ENCODE peak calls at places on chromosomes 4 and X, in four cellular contexts. Q, Y, B and J are unnamed samples.

GRCh38 chrX:118183606-118184005 is 67.0 kb upstream of the KLHL13 start:
- DNase-seq in Q (no peak), Y (no peak), B (no peak), J (no peak)

GRCh38 chr4:151407466-151408379 is 1.3 kb upstream of the FHIP1A start:
- DNase-seq in Q (peak), Y (peak), B (no peak), J (no peak)

GRCh38 chr4:94595880-94596483 is 144.2 kb downstream of the PDLIM5 start:
- DNase-seq in Q (no peak), Y (peak), B (peak), J (peak)

GRCh38 chr4:53676402-53676871 is 85.2 kb upstream of the LNX1 start:
- DNase-seq in Q (no peak), Y (no peak), B (no peak), J (no peak)

GRCh38 chr4:64551125-64551524 is 141.9 kb upstream of the TECRL start:
- DNase-seq in Q (no peak), Y (no peak), B (no peak), J (no peak)

GRCh38 chr4:57064811-57065711 is 45.1 kb downstream of the IGFBP7 start:
- DNase-seq in Q (no peak), Y (no peak), B (no peak), J (no peak)

GRCh38 chr4:14091966-14092365 is 464.4 kb upstream of the BOD1L1 start:
- DNase-seq in Q (no peak), Y (no peak), B (no peak), J (no peak)

GRCh38 chr4:80912350-80912749 is 118.2 kb upstream of the BMP3 start:
- DNase-seq in Q (no peak), Y (no peak), B (no peak), J (no peak)

GRCh38 chrX:15336023-15336413 is 695 bp upstream of the PIGA start:
- DNase-seq in Q (no peak), Y (no peak), B (no peak), J (peak)

GRCh38 chrX:102934624-102935023 is 2.4 kb upstream of the RAB40AL start:
- DNase-seq in Q (peak), Y (no peak), B (peak), J (peak)

GRCh38 chr4:7970031-7970946 is 30.6 kb upstream of the AFAP1 start:
- DNase-seq in Q (no peak), Y (no peak), B (peak), J (no peak)

GRCh38 chrX:140766024-140766611 is 56.6 kb downstream of the LINC00632 start:
- DNase-seq in Q (peak), Y (no peak), B (peak), J (peak)

GRCh38 chr4:108035691-108036090 is 46.0 kb downstream of the HADH start:
- DNase-seq in Q (no peak), Y (no peak), B (no peak), J (no peak)

GRCh38 chr4:21012851-21013331 is 312.6 kb downstream of the PACRGL start:
- DNase-seq in Q (no peak), Y (no peak), B (no peak), J (no peak)

GRCh38 chrX:7552758-7553157 is 290.2 kb upstream of the VCX start:
- DNase-seq in Q (no peak), Y (no peak), B (no peak), J (no peak)

GRCh38 chr4:17771284-17771908 is 10.0 kb downstream of the FAM184B start:
- DNase-seq in Q (no peak), Y (no peak), B (no peak), J (no peak)
- TF ChIP-seq JUND in Q (no peak), Y (no peak), B (no peak), J (no peak)

GRCh38 chr4:148914734-148915133 is 472.5 kb upstream of the NR3C2 start:
- DNase-seq in Q (no peak), Y (no peak), B (no peak), J (no peak)
- TF ChIP-seq CBX5 in Q (no peak), Y (no peak), B (no peak), J (no peak)

DNA sequence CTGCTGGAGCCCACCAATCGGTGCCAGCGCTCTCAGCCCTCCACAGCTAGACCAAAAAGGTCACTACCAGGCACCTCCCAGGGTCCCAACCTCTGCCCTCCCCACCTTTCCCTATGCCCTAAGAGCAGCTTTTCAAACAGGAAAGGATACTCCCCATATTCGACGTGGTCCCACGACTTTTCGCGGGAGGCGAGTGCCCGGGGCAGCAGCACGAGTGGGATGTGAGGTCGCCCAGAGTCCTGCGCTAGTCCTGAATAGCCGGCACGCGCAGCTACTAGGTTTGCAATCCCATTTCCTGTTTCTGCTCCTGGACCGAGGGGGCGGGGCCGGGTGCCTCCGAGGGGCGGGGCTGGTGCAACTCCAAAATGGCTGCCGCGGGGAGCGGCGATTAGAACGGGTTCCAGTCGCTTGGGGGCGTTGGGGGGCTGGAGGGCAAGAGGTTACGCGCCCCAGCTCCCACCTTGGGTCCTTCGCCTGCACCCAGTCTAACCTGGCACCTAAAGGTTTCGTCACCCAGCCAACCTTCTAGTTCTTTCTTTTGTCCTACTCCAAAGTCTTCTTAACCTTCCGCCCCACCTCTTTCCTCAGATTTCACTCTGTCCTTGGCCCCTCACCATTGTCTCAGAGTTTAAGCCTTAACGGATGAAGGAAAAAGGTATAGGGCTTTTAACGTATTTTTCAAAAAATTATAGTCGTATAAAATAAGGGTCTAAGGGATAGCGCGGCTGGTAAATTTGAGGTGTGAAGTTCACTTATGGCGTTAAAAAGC is 85.0 kb upstream of the TENT5D start:
- DNase-seq in Q (peak), Y (no peak), B (no peak), J (peak)
- TF ChIP-seq JUND in Q (no peak), Y (no peak), B (no peak), J (no peak)

DNA sequence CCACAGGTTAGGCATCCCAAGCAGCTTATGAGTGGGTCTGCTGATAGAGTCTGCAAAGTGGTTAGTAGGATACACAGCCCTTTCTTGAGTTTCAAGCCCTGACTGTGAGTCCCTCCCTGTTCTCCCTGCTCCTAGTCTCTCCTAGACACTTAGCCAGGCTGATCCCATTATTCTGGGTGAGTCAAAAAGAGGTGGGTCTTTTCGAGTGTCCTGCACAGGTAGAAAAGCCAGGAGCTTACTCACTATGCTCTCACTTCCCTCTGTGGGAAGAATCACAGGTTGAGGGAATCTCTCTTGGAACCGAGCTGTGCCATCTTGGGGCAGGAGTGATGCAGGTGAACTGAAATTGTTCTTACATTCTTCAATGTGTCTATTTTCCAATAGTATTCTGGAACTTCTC is 29.7 kb downstream of the SCLT1 start:
- DNase-seq in Q (no peak), Y (no peak), B (no peak), J (no peak)
- TF ChIP-seq CBX5 in Q (no peak), Y (no peak), B (no peak), J (no peak)

GRCh38 chrX:132887569-132887968 is 70.9 kb downstream of the HS6ST2 start:
- DNase-seq in Q (no peak), Y (no peak), B (no peak), J (no peak)
- TF ChIP-seq JUND in Q (no peak), Y (no peak), B (no peak), J (no peak)

DNA sequence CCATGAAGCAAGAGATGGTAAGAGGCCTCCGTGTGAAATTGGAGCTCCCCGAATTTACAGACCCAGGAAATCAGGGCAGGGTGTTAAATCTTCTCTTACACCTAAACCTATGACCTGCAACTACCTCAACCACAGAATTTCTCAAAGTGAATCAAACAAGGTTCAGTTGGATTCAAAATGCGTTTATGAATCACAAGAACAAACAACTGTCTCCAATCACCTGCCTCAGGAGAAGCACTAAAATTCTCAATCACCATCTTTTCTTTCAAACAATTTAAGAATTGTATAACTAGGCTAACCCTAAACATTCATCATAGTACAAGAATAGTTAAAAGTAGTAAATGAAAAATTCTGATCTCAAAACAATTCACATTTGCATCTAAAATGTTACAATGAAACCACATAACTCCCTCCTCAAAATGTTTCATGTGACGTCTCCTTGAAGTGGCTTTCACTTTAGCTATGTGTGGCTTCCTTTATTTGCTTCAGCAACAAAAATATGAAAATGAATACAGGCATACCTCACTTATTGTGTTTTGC is 19.2 kb downstream of the PPP3CA start:
- DNase-seq in Q (no peak), Y (peak), B (no peak), J (no peak)
- TF ChIP-seq CBX5 in Q (no peak), Y (peak), B (no peak), J (no peak)

DNA sequence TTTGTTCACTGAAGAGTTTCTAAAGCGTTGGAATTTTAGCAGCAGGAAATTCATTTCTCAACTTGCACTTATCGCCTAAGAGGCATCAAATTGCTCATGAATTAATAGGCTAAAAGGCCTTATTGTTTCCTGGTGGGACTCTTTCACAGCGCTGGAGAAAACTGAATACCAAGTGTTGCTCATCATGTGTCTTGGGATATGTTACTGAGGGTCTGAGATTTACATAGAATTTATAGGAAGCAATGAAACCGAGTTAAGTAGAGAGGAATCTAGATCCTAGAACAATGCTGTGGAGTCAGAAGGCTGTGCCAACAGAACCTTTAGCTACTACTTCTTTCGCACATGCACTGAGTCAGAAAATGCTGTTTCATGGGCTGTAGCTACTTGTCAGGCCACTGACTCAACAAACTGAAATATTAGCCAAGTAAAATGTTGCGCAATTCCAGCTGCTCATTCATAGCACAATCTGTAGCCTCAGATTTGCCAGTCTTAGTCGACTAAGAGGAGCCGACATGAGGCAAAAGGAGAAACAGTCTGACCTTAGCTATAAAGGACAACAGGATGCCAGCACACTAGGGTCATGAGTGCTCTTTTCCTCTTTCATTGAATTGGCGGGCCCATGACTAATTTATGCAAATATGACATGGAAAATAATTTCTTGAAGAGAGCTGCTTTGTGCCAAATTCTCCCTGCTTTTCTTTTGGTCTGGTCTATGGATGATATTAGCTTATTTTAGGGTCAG is 35.9 kb upstream of the CXCL8 start:
- DNase-seq in Q (no peak), Y (no peak), B (peak), J (peak)
- TF ChIP-seq JUND in Q (no peak), Y (no peak), B (no peak), J (peak)

GRCh38 chr4:159476886-159477285 is 374.0 kb downstream of the RAPGEF2 start:
- DNase-seq in Q (no peak), Y (no peak), B (no peak), J (no peak)

GRCh38 chr4:159483110-159483509 is 380.2 kb downstream of the RAPGEF2 start:
- DNase-seq in Q (no peak), Y (no peak), B (no peak), J (no peak)

GRCh38 chr4:159481936-159482335 is 379.1 kb downstream of the RAPGEF2 start:
- DNase-seq in Q (no peak), Y (no peak), B (no peak), J (no peak)

GRCh38 chr4:159484049-159484448 is 381.2 kb downstream of the RAPGEF2 start:
- DNase-seq in Q (no peak), Y (no peak), B (no peak), J (no peak)

DNA sequence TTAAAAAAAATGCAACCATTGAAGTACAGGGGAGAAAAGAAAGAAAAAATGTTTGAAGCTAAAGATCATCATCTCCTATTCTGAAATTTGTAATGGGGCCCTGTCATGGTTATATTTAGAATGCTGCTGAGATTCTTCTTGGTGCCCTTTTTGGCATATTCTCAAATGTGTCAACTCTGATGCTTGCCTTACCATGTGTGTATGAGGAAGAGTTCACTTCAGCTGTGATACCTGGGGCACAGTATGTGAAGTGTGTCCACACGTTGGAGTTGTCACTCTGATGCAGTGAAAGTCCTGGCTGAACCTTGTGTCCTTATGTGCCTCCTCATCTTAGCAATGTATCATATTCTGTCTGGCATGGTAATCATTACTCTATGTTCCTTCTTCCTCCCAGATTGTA is 377.9 kb downstream of the RAPGEF2 start:
- DNase-seq in Q (no peak), Y (no peak), B (no peak), J (no peak)
- TF ChIP-seq CBX5 in Q (no peak), Y (no peak), B (no peak), J (no peak)

DNA sequence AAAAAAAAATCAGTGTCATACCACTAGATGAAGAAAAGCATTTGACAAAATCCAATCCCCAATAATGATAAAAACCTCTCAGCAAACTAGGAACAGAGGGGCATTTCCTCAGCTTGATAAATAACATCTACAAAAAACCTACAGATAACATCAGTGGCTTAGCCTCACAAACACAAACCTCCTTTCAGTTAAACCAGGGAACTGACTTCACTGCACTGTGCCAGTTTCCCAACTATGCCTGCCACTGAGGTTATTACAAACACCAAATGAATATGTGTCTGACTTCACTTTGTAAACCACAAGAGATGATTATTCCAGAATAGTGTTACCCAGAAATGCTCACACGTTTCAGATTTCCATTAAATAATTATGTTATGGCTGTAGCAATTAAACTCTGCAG is 15.3 kb downstream of the MTMR8 start:
- DNase-seq in Q (no peak), Y (no peak), B (no peak), J (no peak)
- TF ChIP-seq JUND in Q (no peak), Y (no peak), B (no peak), J (no peak)

GRCh38 chr4:87103086-87103485 is 117.3 kb downstream of the KLHL8 start:
- DNase-seq in Q (no peak), Y (no peak), B (no peak), J (no peak)

GRCh38 chr4:87105101-87105852 is 115.1 kb downstream of the KLHL8 start:
- DNase-seq in Q (no peak), Y (no peak), B (peak), J (no peak)

GRCh38 chr4:87100093-87100634 is 120.3 kb downstream of the KLHL8 start:
- DNase-seq in Q (no peak), Y (no peak), B (peak), J (no peak)

GRCh38 chr4:87101543-87102199 is 118.7 kb downstream of the KLHL8 start:
- DNase-seq in Q (no peak), Y (no peak), B (no peak), J (no peak)

GRCh38 chr4:87103691-87104187 is 116.7 kb downstream of the KLHL8 start:
- DNase-seq in Q (no peak), Y (no peak), B (no peak), J (no peak)
- TF ChIP-seq CBX5 in Q (no peak), Y (no peak), B (no peak), J (no peak)